ENCODE peak calls at places on chromosomes 1 and 21, in ten cellular contexts. Z is HepG2, O is sigmoid colon, G is stomach, Q is suprapubic skin, M is tibial nerve, I is ovary, B is GM12878, A is SK-N-SH, C is upper lobe of left lung. N is an unnamed sample. For H3K27me3 and H3K4me1, the result is how much of the 10 kb centered on the place peaks cover.

GRCh38 chr21:26188422-26188821 is 17.9 kb upstream of the APP start:
- DNase-seq in Q (no peak), B (no peak), Z (no peak), G (no peak), O (no peak), M (no peak), I (no peak), C (no peak), A (no peak), N (no peak)

GRCh38 chr1:156103521-156103947 is 11.0 kb upstream of the LMNA start:
- DNase-seq in G (no peak), A (peak), M (no peak), B (no peak), O (peak), Z (no peak), I (no peak), C (peak), Q (peak), N (peak)

GRCh38 chr1:114094303-114094663 is 59.4 kb downstream of the SYT6 start:
- DNase-seq in M (no peak), I (no peak), Q (no peak), Z (no peak), B (no peak), G (no peak), C (no peak), A (no peak), O (no peak), N (no peak)

GRCh38 chr21:35779690-35780570 is 280.4 kb downstream of the SETD4 start:
- DNase-seq in A (no peak), C (no peak), O (no peak), B (no peak), G (no peak), M (no peak), Z (no peak), Q (no peak), I (no peak), N (no peak)

GRCh38 chr1:17244826-17245740 is 3.8 kb upstream of the PADI3 start:
- DNase-seq in C (no peak), B (no peak), Q (no peak), Z (no peak), G (no peak), A (peak), O (no peak), I (no peak), M (no peak), N (no peak)

GRCh38 chr1:41957568-41957967 is 38.8 kb upstream of the HIVEP3 start:
- DNase-seq in A (no peak), C (no peak), Z (no peak), Q (no peak), G (no peak), B (no peak), M (no peak), O (no peak), I (no peak), N (no peak)

GRCh38 chr1:202844259-202844658 is 33.5 kb downstream of the PCAT6 start:
- DNase-seq in Q (no peak), G (no peak), M (no peak), A (no peak), B (no peak), I (no peak), Z (no peak), C (no peak), O (no peak), N (no peak)

GRCh38 chr21:29155118-29155932 is 24.9 kb downstream of the MAP3K7CL start:
- DNase-seq in G (no peak), C (no peak), B (no peak), O (peak), Z (no peak), I (peak), A (peak), M (peak), Q (peak), N (no peak)

GRCh38 chr1:113991467-113991997 is 12.3 kb downstream of the OLFML3 start:
- DNase-seq in I (no peak), B (peak), G (no peak), C (no peak), Z (no peak), A (no peak), Q (no peak), O (no peak), M (no peak), N (no peak)

GRCh38 chr1:184753608-184754478 is 815 bp downstream of the EDEM3 start:
- DNase-seq in Q (peak), I (no peak), O (peak), A (no peak), G (peak), M (no peak), Z (peak), B (no peak), C (peak), N (peak)

GRCh38 chr1:205396972-205397616 is 24.8 kb downstream of the LEMD1 start:
- DNase-seq in C (no peak), A (peak), Q (no peak), O (no peak), B (peak), I (no peak), G (no peak), Z (peak), M (no peak), N (peak)

GRCh38 chr1:91020967-91021685 is 709 bp downstream of the ZNF644 start:
- DNase-seq in Z (peak), C (peak), B (no peak), O (peak), M (peak), Q (peak), G (peak), I (peak), A (peak), N (peak)

GRCh38 chr1:91020486-91020885 is 1.3 kb downstream of the ZNF644 start:
- DNase-seq in G (no peak), Z (no peak), I (no peak), B (no peak), Q (no peak), A (no peak), M (no peak), C (no peak), O (no peak), N (no peak)

GRCh38 chr1:91021686-91022517 is at the start of gene ZNF644:
- DNase-seq in G (peak), B (peak), M (peak), I (peak), O (peak), A (peak), C (peak), Q (peak), Z (peak), N (peak)

GRCh38 chr1:91024501-91025119 is 2.8 kb upstream of the ZNF644 start:
- DNase-seq in C (no peak), O (no peak), Q (no peak), B (no peak), A (no peak), M (no peak), I (no peak), G (no peak), Z (no peak), N (no peak)

DNA sequence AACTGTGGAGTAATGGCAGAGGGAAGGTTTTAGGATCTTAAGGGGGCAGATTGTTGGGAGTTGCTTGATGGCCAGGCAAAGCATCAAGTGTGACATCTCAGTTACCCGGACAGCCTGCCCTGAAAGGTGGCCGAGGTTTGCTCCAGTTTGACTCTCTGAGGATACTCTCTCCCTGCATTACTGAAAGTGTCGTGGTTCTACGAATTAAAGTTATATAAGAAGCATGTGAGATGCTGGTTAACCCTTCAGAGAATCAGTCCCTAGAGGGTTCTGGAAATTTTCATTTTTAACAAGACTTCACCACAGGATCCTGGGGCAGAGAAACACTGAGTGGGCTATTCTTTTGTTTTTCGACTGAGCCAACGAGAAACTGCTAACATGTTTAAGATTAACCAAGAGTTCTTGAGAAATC is 689 bp upstream of the ZNF644 start:
- DNase-seq in O (no peak), M (no peak), A (no peak), C (no peak), B (no peak), I (no peak), Z (no peak), Q (no peak), G (no peak), N (no peak)
- H3K27me3 ChIP-seq in O (under half), M (under half), A (under half), C (under half), B (under half), I (under half), Z (under half), Q (under half), G (under half), N (under half)

GRCh38 chr1:55156093-55156492 is 59.1 kb downstream of the USP24 start:
- DNase-seq in Z (no peak), B (no peak), Q (no peak), I (no peak), C (no peak), G (no peak), M (no peak), O (no peak), A (no peak), N (no peak)

GRCh38 chr1:55154616-55155015 is 60.5 kb downstream of the USP24 start:
- DNase-seq in G (no peak), I (no peak), Z (no peak), O (no peak), A (no peak), C (no peak), Q (no peak), M (no peak), B (no peak), N (no peak)

GRCh38 chr1:55153031-55153430 is 62.1 kb downstream of the USP24 start:
- DNase-seq in Z (no peak), B (no peak), G (no peak), M (no peak), I (no peak), A (no peak), Q (no peak), C (no peak), O (no peak), N (no peak)

GRCh38 chr1:55156608-55157007 is 58.6 kb downstream of the USP24 start:
- DNase-seq in Q (no peak), I (no peak), G (no peak), B (no peak), M (no peak), C (no peak), A (no peak), Z (no peak), O (no peak), N (no peak)

GRCh38 chr1:55155522-55155921 is 59.6 kb downstream of the USP24 start:
- DNase-seq in M (no peak), B (no peak), A (peak), I (no peak), Z (no peak), Q (no peak), O (no peak), G (peak), C (peak), N (peak)
- TF ChIP-seq EP300 in M (no peak), B (no peak), A (no peak), I (no peak), Z (no peak), Q (no peak), O (no peak), G (no peak), C (no peak), N (no peak)

GRCh38 chr1:219782311-219782710 is 146.0 kb downstream of the SLC30A10 start:
- DNase-seq in O (no peak), Q (no peak), A (no peak), M (no peak), I (no peak), C (no peak), G (no peak), Z (no peak), B (no peak), N (no peak)
- H3K4me1 ChIP-seq in O (under half), Q (under half), A (under half), M (under half), I (under half), C (under half), G (under half), Z (under half), B (under half), N (under half)

DNA sequence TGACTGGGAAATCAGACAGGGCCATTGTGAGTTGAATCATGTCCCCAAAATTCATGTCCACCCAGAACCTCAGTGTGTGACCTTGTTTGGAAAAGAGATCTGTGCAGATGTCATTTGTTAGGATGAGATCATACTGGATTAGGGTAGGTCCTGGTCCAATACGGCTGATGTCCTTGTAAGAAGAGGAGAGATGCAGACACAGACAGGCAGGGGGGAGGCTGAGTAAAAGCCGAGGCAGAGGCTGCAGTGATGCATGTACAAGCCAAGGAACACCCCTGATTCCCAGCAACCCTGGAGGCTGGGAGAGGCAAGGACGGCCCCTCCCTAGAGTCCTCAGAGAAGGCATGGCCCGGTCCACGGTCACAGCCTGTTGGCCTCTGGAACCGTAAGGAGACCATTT is 15.9 kb upstream of the NPPB start:
- DNase-seq in M (no peak), B (no peak), O (no peak), G (no peak), I (no peak), Z (no peak), C (no peak), A (no peak), Q (no peak), N (no peak)
- H3K27me3 ChIP-seq in M (under half), B (under half), O (under half), G (under half), I (under half), Z (under half), C (under half), A (under half), Q (under half), N (under half)

GRCh38 chr1:79760521-79760920 is 754.0 kb upstream of the ADGRL4 start:
- DNase-seq in Z (no peak), O (no peak), M (no peak), G (no peak), B (no peak), C (no peak), A (no peak), Q (no peak), I (no peak), N (no peak)
- TF ChIP-seq EP300 in Z (no peak), O (no peak), M (no peak), G (no peak), B (no peak), C (no peak), A (no peak), Q (no peak), I (no peak), N (no peak)